ENCODE peak calls at places on chromosomes 4 and X, in five cellular contexts. Z is COR-L47, F is HTR-8/SVneo, B is M059J, Q is SW480. C is an unnamed sample.
A peak's percentile ranks its signal among the peaks of the same experiment; 100 is the strongest.

GRCh38 chr4:73607375-73608026 is 12.7 kb downstream of the RASSF6 start:
- DNase-seq in Q (no peak), Z (no peak), F (no peak), B (no peak), C (no peak)

GRCh38 chr4:181966084-181966483 is 277.1 kb upstream of the TENM3 start:
- DNase-seq in Q (no peak), F (peak; percentile 30), B (peak; percentile 93), Z (no peak), C (no peak)

GRCh38 chr4:105140684-105141490 is 5.8 kb upstream of the TET2 start:
- DNase-seq in F (no peak), B (peak; percentile 27), Z (no peak), Q (peak; percentile 11), C (peak; percentile 62)

GRCh38 chr4:115453416-115453815 is 340.0 kb upstream of the NDST4 start:
- DNase-seq in B (no peak), Z (no peak), F (no peak), Q (no peak), C (no peak)

GRCh38 chr4:161329852-161330251 is 833.9 kb downstream of the FSTL5 start:
- DNase-seq in Q (no peak), B (no peak), Z (no peak), F (no peak), C (no peak)

GRCh38 chr4:66475596-66475995 is 805.3 kb upstream of the EPHA5 start:
- DNase-seq in Q (no peak), B (no peak), Z (no peak), F (no peak), C (no peak)

GRCh38 chr4:123755655-123756054 is 359.1 kb downstream of the SPRY1 start:
- DNase-seq in F (no peak), Q (no peak), B (no peak), Z (no peak), C (no peak)

GRCh38 chr4:88859191-88859812 is 161.7 kb upstream of the NAP1L5 start:
- DNase-seq in B (no peak), Z (no peak), Q (no peak), F (no peak), C (no peak)

GRCh38 chr4:125042031-125042430 is 272.7 kb upstream of the FAT4 start:
- DNase-seq in B (no peak), F (no peak), Z (no peak), Q (no peak), C (no peak)

GRCh38 chr4:88244821-88245579 is 39.4 kb downstream of the PPM1K start:
- DNase-seq in B (peak; percentile 25), Q (no peak), F (no peak), Z (no peak), C (no peak)

GRCh38 chrX:13688772-13689518 is at the start of gene RAB9A:
- DNase-seq in B (peak; percentile 76), Q (peak; percentile 68), F (peak; percentile 87), Z (peak; percentile 42), C (peak; percentile 74)

GRCh38 chr4:121784975-121785374 is 16.1 kb upstream of the EXOSC9 start:
- DNase-seq in Q (peak; percentile 31), F (peak; percentile 69), B (peak; percentile 91), Z (no peak), C (no peak)

GRCh38 chrX:150765782-150766350 is 72.7 kb downstream of the MTMR1 start:
- DNase-seq in F (no peak), Q (no peak), B (no peak), Z (no peak), C (no peak)

GRCh38 chr4:67632492-67632891 is 68.5 kb downstream of the UBA6 start:
- DNase-seq in Z (no peak), Q (no peak), B (no peak), F (no peak), C (no peak)

GRCh38 chrX:48782795-48783194 is 3.6 kb upstream of the GATA1 start:
- DNase-seq in Q (no peak), Z (no peak), B (no peak), F (no peak), C (no peak)

GRCh38 chrX:82127228-82128123 is 925.6 kb downstream of the SH3BGRL start:
- DNase-seq in Q (no peak), Z (no peak), B (peak; percentile 7), F (no peak), C (peak; percentile 49)

GRCh38 chr4:41573458-41574129 is 35.6 kb downstream of the LIMCH1 start:
- DNase-seq in Z (no peak), F (peak; percentile 15), Q (peak; percentile 76), B (peak; percentile 66), C (no peak)

GRCh38 chr4:161952382-161952781 is 211.4 kb downstream of the FSTL5 start:
- DNase-seq in B (no peak), Q (no peak), Z (no peak), F (no peak), C (no peak)

GRCh38 chrX:48616575-48616974 is 19.3 kb downstream of the WDR13 start:
- DNase-seq in Z (no peak), F (no peak), Q (no peak), B (no peak), C (no peak)

GRCh38 chrX:153727108-153727931 is 2.7 kb downstream of the ABCD1 start:
- DNase-seq in F (no peak), B (peak; percentile 66), Z (peak; percentile 78), Q (peak; percentile 61), C (peak; percentile 30)

GRCh38 chrX:109773374-109773773 is 40.3 kb upstream of the ACSL4 start:
- DNase-seq in Q (no peak), B (no peak), F (no peak), Z (no peak), C (no peak)

GRCh38 chrX:134764202-134764785 is 106.0 kb upstream of the PLAC1 start:
- DNase-seq in Q (peak; percentile 76), B (peak; percentile 44), F (peak; percentile 56), Z (no peak), C (no peak)

GRCh38 chr4:60847614-60848013 is 352.5 kb upstream of the ADGRL3 start:
- DNase-seq in F (no peak), Z (no peak), B (no peak), Q (peak; percentile 29), C (no peak)

GRCh38 chr4:87904627-87905026 is 70.9 kb upstream of the SPP1 start:
- DNase-seq in Q (no peak), F (no peak), B (no peak), Z (no peak), C (no peak)

GRCh38 chr4:3445829-3446545 is 4.2 kb downstream of the HGFAC start:
- DNase-seq in F (no peak), Z (no peak), B (no peak), Q (no peak), C (no peak)

GRCh38 chr4:8664031-8664805 is 71.7 kb downstream of the CPZ start:
- DNase-seq in Q (no peak), B (no peak), Z (no peak), F (no peak), C (no peak)

GRCh38 chr4:10115271-10115656 is 1.3 kb downstream of the WDR1 start:
- DNase-seq in Q (no peak), B (peak; percentile 66), Z (no peak), F (no peak), C (no peak)

GRCh38 chr4:56512166-56512565 is 6.6 kb downstream of the ARL9 start:
- DNase-seq in Z (no peak), F (no peak), Q (no peak), B (peak; percentile 32), C (no peak)

GRCh38 chr4:59339631-59340030 is 1860.5 kb upstream of the ADGRL3 start:
- DNase-seq in F (no peak), B (no peak), Z (no peak), Q (no peak), C (no peak)